ENCODE peak calls at places on chromosomes 1 and 21, in five cellular contexts. X is prostate gland, D is tibial nerve, L is aorta, E is OCI-LY7. Z is an unnamed sample.

GRCh38 chr1:99465176-99465900 is 180.6 kb upstream of the PALMD start:
- DNase-seq in X (no peak), D (no peak), L (no peak), E (no peak), Z (no peak)

GRCh38 chr1:53771648-53772047 is 32.7 kb upstream of the GLIS1 start:
- DNase-seq in X (no peak), D (no peak), L (no peak), E (no peak), Z (no peak)

GRCh38 chr1:192516776-192517297 is 58.7 kb upstream of the RGS1 start:
- DNase-seq in X (no peak), D (no peak), L (no peak), E (peak; percentile 89), Z (no peak)

GRCh38 chr1:92441316-92442311 is 45.1 kb downstream of the GFI1 start:
- DNase-seq in X (peak; percentile 7), D (no peak), L (no peak), E (no peak), Z (no peak)

GRCh38 chr1:64934115-64934880 is 32.1 kb downstream of the JAK1 start:
- DNase-seq in X (no peak), D (no peak), L (no peak), E (no peak), Z (no peak)

GRCh38 chr1:14095001-14095400 is 395.0 kb downstream of the PRDM2 start:
- DNase-seq in X (no peak), D (no peak), L (no peak), E (peak; percentile 71), Z (no peak)

GRCh38 chr21:28016571-28016970 is 976.1 kb downstream of the LTN1 start:
- DNase-seq in X (no peak), D (no peak), L (no peak), E (no peak), Z (no peak)

GRCh38 chr1:181239086-181239485 is 150.6 kb downstream of the IER5 start:
- DNase-seq in X (no peak), D (no peak), L (no peak), E (no peak), Z (no peak)

GRCh38 chr1:206972725-206973124 is 2.5 kb upstream of the FCAMR start:
- DNase-seq in X (no peak), D (no peak), L (no peak), E (no peak), Z (no peak)

GRCh38 chr1:58158006-58158405 is 388.5 kb downstream of the OMA1 start:
- DNase-seq in X (no peak), D (no peak), L (no peak), E (no peak), Z (no peak)

GRCh38 chr1:33257759-33258712 is 1.7 kb downstream of the ZNF362 start:
- DNase-seq in X (no peak), D (no peak), L (peak; percentile 75), E (peak; percentile 41), Z (no peak)
- H3K27ac ChIP-seq in X (peak overlapping the region; percentile 67), D (peak overlapping the region; percentile 71), L (peak overlapping the region; percentile 95), E (peak overlapping the region; percentile 73), Z (peak overlapping the region; percentile 79)

DNA sequence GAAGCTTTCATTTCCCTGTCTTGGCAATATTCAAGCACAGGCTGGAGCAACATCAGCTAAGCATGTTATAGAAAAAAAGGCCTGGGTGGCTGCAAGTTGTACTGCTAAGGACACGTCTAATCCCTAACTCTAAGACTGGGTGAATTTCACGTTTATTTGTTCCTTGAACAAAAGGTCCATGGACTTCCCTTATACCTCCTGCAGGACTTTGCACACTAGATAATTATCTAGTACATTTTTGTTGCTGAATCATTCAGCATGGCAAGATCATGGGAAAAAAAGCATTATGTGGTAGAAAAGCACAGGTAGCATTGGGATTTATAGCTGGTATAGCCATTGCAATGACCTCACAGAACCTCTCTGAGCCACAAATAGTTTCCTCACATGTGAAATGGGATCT is 130.7 kb upstream of the DMRTA2 start:
- DNase-seq in X (no peak), D (no peak), L (no peak), E (no peak), Z (no peak)
- H3K27ac ChIP-seq in X (no peak overlapping the region), D (no peak overlapping the region), L (no peak overlapping the region), E (no peak overlapping the region), Z (no peak overlapping the region)

GRCh38 chr1:1989759-1990158 is 13.8 kb downstream of the CFAP74 start:
- DNase-seq in X (no peak), D (no peak), L (no peak), E (no peak), Z (no peak)

GRCh38 chr1:1989102-1989542 is 14.5 kb downstream of the CFAP74 start:
- DNase-seq in X (no peak), D (no peak), L (no peak), E (no peak), Z (no peak)

GRCh38 chr1:1988061-1988945 is 15.3 kb downstream of the CFAP74 start:
- DNase-seq in X (no peak), D (no peak), L (no peak), E (no peak), Z (no peak)

GRCh38 chr1:1987142-1987510 is 16.5 kb downstream of the CFAP74 start:
- DNase-seq in X (no peak), D (no peak), L (no peak), E (no peak), Z (no peak)

GRCh38 chr1:1990222-1990621 is 13.4 kb downstream of the CFAP74 start:
- DNase-seq in X (no peak), D (no peak), L (no peak), E (no peak), Z (no peak)
- H3K27ac ChIP-seq in X (no peak overlapping the region), D (no peak overlapping the region), L (no peak overlapping the region), E (no peak overlapping the region), Z (no peak overlapping the region)

GRCh38 chr1:232978091-232978634 is 27.8 kb downstream of the NTPCR start:
- DNase-seq in X (no peak), D (no peak), L (no peak), E (no peak), Z (no peak)
- H3K27ac ChIP-seq in X (no peak overlapping the region), D (no peak overlapping the region), L (no peak overlapping the region), E (no peak overlapping the region), Z (no peak overlapping the region)

GRCh38 chr1:32716312-32717126 is 13.9 kb upstream of the SYNC start:
- DNase-seq in X (peak; percentile 98), D (no peak), L (no peak), E (peak; percentile 85), Z (no peak)
- H3K27ac ChIP-seq in X (peak overlapping the region; percentile 83), D (peak overlapping the region; percentile 44), L (no peak overlapping the region), E (no peak overlapping the region), Z (no peak overlapping the region)

GRCh38 chr21:43699933-43700599 is 18.9 kb upstream of the PDXK start:
- DNase-seq in X (no peak), D (no peak), L (peak; percentile 17), E (no peak), Z (no peak)

GRCh38 chr21:43694437-43695079 is 24.4 kb upstream of the PDXK start:
- DNase-seq in X (no peak), D (no peak), L (no peak), E (no peak), Z (no peak)

GRCh38 chr21:43693981-43694380 is 24.9 kb upstream of the PDXK start:
- DNase-seq in X (no peak), D (no peak), L (no peak), E (no peak), Z (no peak)

GRCh38 chr21:43696214-43696613 is 22.7 kb upstream of the PDXK start:
- DNase-seq in X (no peak), D (no peak), L (peak; percentile 61), E (no peak), Z (no peak)

GRCh38 chr21:43697758-43698643 is 20.9 kb upstream of the PDXK start:
- DNase-seq in X (no peak), D (no peak), L (peak; percentile 15), E (no peak), Z (no peak)
- H3K27ac ChIP-seq in X (no peak overlapping the region), D (no peak overlapping the region), L (no peak overlapping the region), E (no peak overlapping the region), Z (no peak overlapping the region)

DNA sequence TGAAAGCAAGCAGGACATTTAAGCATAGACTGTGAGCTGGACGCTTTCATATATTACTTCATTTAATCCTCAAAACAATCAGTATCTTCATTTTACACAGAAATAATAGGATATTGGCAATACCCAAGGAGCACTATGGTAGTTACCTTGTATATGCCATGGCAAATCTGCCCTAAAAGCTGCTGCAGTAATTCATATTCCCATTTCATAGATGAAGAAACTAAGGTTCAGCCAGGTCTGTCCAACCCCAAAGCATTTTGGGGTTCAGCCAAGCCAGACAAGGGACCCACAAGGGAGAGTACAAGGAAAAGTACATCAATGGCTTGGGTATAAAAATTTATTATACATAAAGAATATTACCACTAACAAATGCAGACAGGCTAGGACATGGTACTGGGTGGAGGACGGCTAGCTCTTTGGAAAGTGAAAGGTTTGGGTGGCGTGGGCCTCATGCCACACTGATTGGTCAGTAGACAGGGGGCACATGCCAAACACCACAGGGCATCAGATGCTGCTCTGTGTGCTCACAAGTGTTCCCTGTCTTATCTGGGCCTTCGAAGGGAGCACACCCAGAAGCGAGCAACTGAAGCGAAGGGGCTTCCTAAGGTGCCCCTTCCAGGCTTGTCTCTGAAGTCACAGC is 23.9 kb upstream of the PTAFR start:
- DNase-seq in X (no peak), D (no peak), L (no peak), E (no peak), Z (no peak)
- H3K27ac ChIP-seq in X (no peak overlapping the region), D (no peak overlapping the region), L (no peak overlapping the region), E (no peak overlapping the region), Z (no peak overlapping the region)

DNA sequence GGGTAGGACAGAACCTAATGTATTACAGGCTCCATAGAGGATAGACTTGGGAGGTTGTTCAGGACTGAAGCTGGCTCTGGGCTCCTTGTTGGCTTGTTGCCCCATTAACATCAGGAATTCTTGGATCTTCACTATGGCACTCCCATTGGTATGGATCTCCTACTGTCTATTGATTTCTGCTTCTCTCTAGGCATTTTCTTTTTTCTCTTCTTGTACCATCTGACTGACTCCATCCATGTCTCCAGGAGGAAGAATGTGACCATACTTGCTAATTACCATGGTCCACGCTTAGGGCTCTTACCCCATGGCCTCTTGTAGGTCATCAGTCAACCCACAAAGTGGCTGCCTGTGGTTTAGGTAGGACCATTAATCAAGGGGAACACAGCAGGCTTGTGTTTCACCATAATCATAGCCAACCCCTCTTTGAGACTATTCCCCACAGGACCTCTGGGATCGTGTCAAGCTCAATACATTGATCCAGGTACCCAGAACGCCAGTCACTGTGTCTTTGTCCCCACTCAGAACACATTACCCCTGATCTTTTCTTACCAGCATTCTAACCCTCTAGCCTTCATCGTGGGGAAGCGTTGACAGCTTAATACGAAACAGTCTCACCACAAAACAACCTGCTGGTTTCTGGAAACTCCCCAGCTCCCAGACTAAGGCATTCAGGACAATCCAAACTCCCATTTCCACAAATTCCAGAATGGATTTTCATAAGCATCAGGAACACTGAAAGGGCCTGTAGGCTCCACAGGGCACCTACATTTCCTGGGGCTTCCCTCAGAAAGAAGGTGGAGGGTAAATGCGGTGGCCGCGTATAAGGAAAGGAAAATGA is 97.1 kb downstream of the ETS2 start:
- DNase-seq in X (no peak), D (no peak), L (no peak), E (no peak), Z (no peak)
- H3K27ac ChIP-seq in X (peak overlapping the region; percentile 77), D (no peak overlapping the region), L (peak overlapping the region; percentile 87), E (no peak overlapping the region), Z (no peak overlapping the region)